ENCODE peak calls at places on chromosomes 4 and X, in ten cellular contexts. One of them, this sample, is unnamed.

GRCh38 chr4:26360864-26361263 is 40.0 kb downstream of the RBPJ start:
- DNase-seq in ovary: no peak
- DNase-seq in AG10803: peak
- DNase-seq in H9: no peak
- DNase-seq in A673: no peak
- DNase-seq in adrenal gland: no peak
- DNase-seq in fibroblast of the aortic adventitia: peak
- DNase-seq in tibial nerve: no peak
- DNase-seq in A549: no peak
- DNase-seq in suprapubic skin: no peak
- DNase-seq in this sample: no peak

GRCh38 chr4:40587826-40588225 is 41.8 kb downstream of the RBM47 start:
- DNase-seq in ovary: no peak
- DNase-seq in AG10803: peak
- DNase-seq in H9: no peak
- DNase-seq in A673: no peak
- DNase-seq in adrenal gland: peak
- DNase-seq in fibroblast of the aortic adventitia: peak
- DNase-seq in tibial nerve: no peak
- DNase-seq in A549: no peak
- DNase-seq in suprapubic skin: no peak
- DNase-seq in this sample: no peak

GRCh38 chrX:39652336-39652735 is 445.4 kb downstream of the BCOR start:
- DNase-seq in ovary: no peak
- DNase-seq in AG10803: no peak
- DNase-seq in H9: peak
- DNase-seq in A673: peak
- DNase-seq in adrenal gland: no peak
- DNase-seq in fibroblast of the aortic adventitia: peak
- DNase-seq in tibial nerve: peak
- DNase-seq in A549: peak
- DNase-seq in suprapubic skin: no peak
- DNase-seq in this sample: no peak

GRCh38 chr4:185931986-185932385 is 120.0 kb upstream of the SORBS2 start:
- DNase-seq in ovary: no peak
- DNase-seq in AG10803: no peak
- DNase-seq in H9: no peak
- DNase-seq in A673: no peak
- DNase-seq in adrenal gland: no peak
- DNase-seq in fibroblast of the aortic adventitia: no peak
- DNase-seq in tibial nerve: no peak
- DNase-seq in A549: no peak
- DNase-seq in suprapubic skin: no peak
- DNase-seq in this sample: no peak

GRCh38 chr4:40321671-40322131 is 13.4 kb upstream of the CHRNA9 start:
- DNase-seq in ovary: no peak
- DNase-seq in AG10803: peak
- DNase-seq in H9: no peak
- DNase-seq in A673: no peak
- DNase-seq in adrenal gland: no peak
- DNase-seq in fibroblast of the aortic adventitia: peak
- DNase-seq in tibial nerve: no peak
- DNase-seq in A549: no peak
- DNase-seq in suprapubic skin: no peak
- DNase-seq in this sample: no peak

GRCh38 chr4:3010577-3010976 is 47.2 kb downstream of the GRK4 start:
- DNase-seq in ovary: no peak
- DNase-seq in AG10803: no peak
- DNase-seq in H9: no peak
- DNase-seq in A673: no peak
- DNase-seq in adrenal gland: no peak
- DNase-seq in fibroblast of the aortic adventitia: no peak
- DNase-seq in tibial nerve: no peak
- DNase-seq in A549: no peak
- DNase-seq in suprapubic skin: no peak
- DNase-seq in this sample: no peak

GRCh38 chrX:85994228-85994627 is 53.1 kb downstream of the CHM start:
- DNase-seq in ovary: no peak
- DNase-seq in AG10803: peak
- DNase-seq in H9: no peak
- DNase-seq in A673: peak
- DNase-seq in adrenal gland: no peak
- DNase-seq in fibroblast of the aortic adventitia: no peak
- DNase-seq in tibial nerve: no peak
- DNase-seq in A549: no peak
- DNase-seq in suprapubic skin: no peak
- DNase-seq in this sample: no peak

GRCh38 chr4:47926667-47927258 is 12.4 kb upstream of the NFXL1 start:
- DNase-seq in ovary: peak
- DNase-seq in AG10803: peak
- DNase-seq in H9: peak
- DNase-seq in A673: peak
- DNase-seq in adrenal gland: peak
- DNase-seq in fibroblast of the aortic adventitia: peak
- DNase-seq in tibial nerve: peak
- DNase-seq in A549: peak
- DNase-seq in suprapubic skin: no peak
- DNase-seq in this sample: peak

GRCh38 chrX:121298499-121298898 is 251.1 kb downstream of the GLUD2 start:
- DNase-seq in ovary: no peak
- DNase-seq in AG10803: no peak
- DNase-seq in H9: no peak
- DNase-seq in A673: no peak
- DNase-seq in adrenal gland: no peak
- DNase-seq in fibroblast of the aortic adventitia: no peak
- DNase-seq in tibial nerve: no peak
- DNase-seq in A549: no peak
- DNase-seq in suprapubic skin: no peak
- DNase-seq in this sample: no peak

GRCh38 chr4:82560853-82561744 is 689 bp downstream of the TMEM150C start:
- DNase-seq in ovary: peak
- DNase-seq in AG10803: no peak
- DNase-seq in H9: peak
- DNase-seq in A673: no peak
- DNase-seq in adrenal gland: peak
- DNase-seq in fibroblast of the aortic adventitia: no peak
- DNase-seq in tibial nerve: no peak
- DNase-seq in A549: no peak
- DNase-seq in suprapubic skin: no peak
- DNase-seq in this sample: peak

GRCh38 chrX:118350715-118351114 is 4.8 kb downstream of the WDR44 start:
- DNase-seq in ovary: no peak
- DNase-seq in AG10803: no peak
- DNase-seq in H9: no peak
- DNase-seq in A673: no peak
- DNase-seq in adrenal gland: no peak
- DNase-seq in fibroblast of the aortic adventitia: no peak
- DNase-seq in tibial nerve: no peak
- DNase-seq in A549: no peak
- DNase-seq in suprapubic skin: no peak
- DNase-seq in this sample: no peak

GRCh38 chr4:56728512-56728911 is 47.4 kb upstream of the HOPX start:
- DNase-seq in ovary: peak
- DNase-seq in AG10803: peak
- DNase-seq in H9: no peak
- DNase-seq in A673: peak
- DNase-seq in adrenal gland: peak
- DNase-seq in fibroblast of the aortic adventitia: peak
- DNase-seq in tibial nerve: peak
- DNase-seq in A549: no peak
- DNase-seq in suprapubic skin: no peak
- DNase-seq in this sample: no peak

GRCh38 chr4:122836941-122837340 is 10.3 kb downstream of the FGF2 start:
- DNase-seq in ovary: no peak
- DNase-seq in AG10803: no peak
- DNase-seq in H9: no peak
- DNase-seq in A673: no peak
- DNase-seq in adrenal gland: no peak
- DNase-seq in fibroblast of the aortic adventitia: no peak
- DNase-seq in tibial nerve: no peak
- DNase-seq in A549: no peak
- DNase-seq in suprapubic skin: no peak
- DNase-seq in this sample: no peak

GRCh38 chrX:140477987-140478386 is 26.9 kb downstream of the SOX3 start:
- DNase-seq in ovary: no peak
- DNase-seq in AG10803: no peak
- DNase-seq in H9: peak
- DNase-seq in A673: no peak
- DNase-seq in adrenal gland: no peak
- DNase-seq in fibroblast of the aortic adventitia: no peak
- DNase-seq in tibial nerve: no peak
- DNase-seq in A549: no peak
- DNase-seq in suprapubic skin: no peak
- DNase-seq in this sample: no peak

GRCh38 chr4:181939199-181939945 is 303.8 kb upstream of the TENM3 start:
- DNase-seq in ovary: no peak
- DNase-seq in AG10803: peak
- DNase-seq in H9: no peak
- DNase-seq in A673: no peak
- DNase-seq in adrenal gland: no peak
- DNase-seq in fibroblast of the aortic adventitia: peak
- DNase-seq in tibial nerve: no peak
- DNase-seq in A549: no peak
- DNase-seq in suprapubic skin: no peak
- DNase-seq in this sample: no peak

DNA sequence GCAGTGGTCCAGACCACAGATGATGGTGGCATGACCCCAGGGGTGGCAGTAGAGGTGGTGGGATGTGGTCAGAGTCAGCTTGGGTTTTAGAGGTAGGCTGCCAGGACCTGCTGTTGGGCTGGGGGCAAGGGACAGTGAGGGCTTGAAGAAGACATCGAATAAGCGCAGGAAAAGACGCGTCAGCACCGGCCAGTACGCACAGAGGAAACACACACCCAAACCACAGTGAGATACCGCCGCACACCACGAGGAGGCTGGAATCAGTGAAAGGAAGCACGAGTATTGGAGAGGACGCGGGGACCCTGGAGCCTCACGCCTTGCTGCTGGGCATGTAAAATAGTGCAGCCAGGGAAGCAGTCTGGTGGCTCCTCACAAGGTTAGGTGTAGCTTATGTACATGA is 13.5 kb downstream of the PDZD4 start:
- DNase-seq in ovary: no peak
- DNase-seq in AG10803: no peak
- DNase-seq in H9: no peak
- DNase-seq in A673: no peak
- DNase-seq in adrenal gland: no peak
- DNase-seq in fibroblast of the aortic adventitia: no peak
- DNase-seq in tibial nerve: no peak
- DNase-seq in A549: no peak
- DNase-seq in suprapubic skin: no peak
- DNase-seq in this sample: no peak
- TF ChIP-seq CTCF in ovary: no peak
- TF ChIP-seq CTCF in AG10803: no peak
- TF ChIP-seq CTCF in H9: no peak
- TF ChIP-seq CTCF in A673: no peak
- TF ChIP-seq CTCF in adrenal gland: no peak
- TF ChIP-seq CTCF in fibroblast of the aortic adventitia: no peak
- TF ChIP-seq CTCF in tibial nerve: no peak
- TF ChIP-seq CTCF in A549: no peak
- TF ChIP-seq CTCF in suprapubic skin: no peak
- TF ChIP-seq CTCF in this sample: no peak

DNA sequence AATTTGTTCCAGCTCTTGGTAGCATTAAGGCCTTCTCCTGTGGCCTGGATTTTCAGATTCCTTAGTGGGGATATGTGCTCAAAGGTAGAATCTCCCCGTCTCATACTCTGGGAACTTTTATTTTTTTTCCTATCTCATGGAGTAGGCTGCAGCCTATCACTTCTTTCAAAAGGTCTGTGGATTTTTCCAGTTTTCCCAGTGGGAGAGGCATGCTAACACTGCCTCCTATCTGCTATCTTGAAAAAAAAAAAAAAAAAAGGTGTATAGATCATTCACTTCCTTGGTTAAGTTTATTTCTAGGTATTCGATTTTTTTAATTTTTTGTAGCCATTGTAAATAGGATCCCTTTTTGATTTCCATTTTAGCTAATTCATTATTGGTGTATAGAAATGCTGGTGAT is 67.1 kb downstream of the IL15 start:
- DNase-seq in ovary: no peak
- DNase-seq in AG10803: no peak
- DNase-seq in H9: no peak
- DNase-seq in A673: no peak
- DNase-seq in adrenal gland: no peak
- DNase-seq in fibroblast of the aortic adventitia: peak
- DNase-seq in tibial nerve: no peak
- DNase-seq in A549: no peak
- DNase-seq in suprapubic skin: no peak
- DNase-seq in this sample: no peak
- TF ChIP-seq CTCF in ovary: no peak
- TF ChIP-seq CTCF in AG10803: peak
- TF ChIP-seq CTCF in H9: peak
- TF ChIP-seq CTCF in A673: peak
- TF ChIP-seq CTCF in adrenal gland: no peak
- TF ChIP-seq CTCF in fibroblast of the aortic adventitia: peak
- TF ChIP-seq CTCF in tibial nerve: no peak
- TF ChIP-seq CTCF in A549: peak
- TF ChIP-seq CTCF in suprapubic skin: no peak
- TF ChIP-seq CTCF in this sample: no peak

DNA sequence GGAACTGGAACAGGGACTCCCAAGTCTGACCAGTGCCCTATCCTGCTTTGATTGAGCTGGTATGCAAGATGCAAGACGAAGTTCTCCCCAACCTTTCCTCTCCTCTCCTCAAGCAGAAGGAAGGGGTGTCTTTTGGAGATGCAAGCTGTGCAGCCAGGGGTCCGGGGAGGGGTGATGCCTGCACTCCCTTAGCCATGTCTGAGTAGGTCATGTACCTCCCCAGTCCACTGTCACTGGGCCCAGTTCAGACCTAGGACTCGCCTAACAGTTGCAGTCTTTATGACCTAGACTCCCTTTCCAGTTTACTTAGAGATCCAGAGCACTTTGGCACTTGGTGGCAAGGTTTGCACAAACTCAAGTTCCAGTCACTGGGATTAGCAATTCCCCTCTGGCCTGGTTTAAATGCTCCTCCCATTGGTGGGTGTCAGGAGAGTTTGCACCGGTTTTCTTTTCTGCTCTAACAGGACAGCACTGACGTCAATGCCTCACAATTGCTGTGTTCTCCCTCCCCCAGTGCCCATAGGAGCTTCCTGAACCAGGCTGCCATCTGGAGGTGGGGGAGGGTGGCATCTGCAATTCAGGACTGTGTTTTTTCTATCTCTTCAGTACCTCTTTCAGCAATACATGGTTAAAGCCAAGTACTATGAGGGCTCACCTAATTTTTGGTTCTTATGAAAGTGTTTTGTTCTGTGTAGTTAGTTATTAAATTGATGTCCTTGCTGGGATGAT is 782.2 kb downstream of the ARAP2 start:
- DNase-seq in ovary: no peak
- DNase-seq in AG10803: no peak
- DNase-seq in H9: peak
- DNase-seq in A673: no peak
- DNase-seq in adrenal gland: no peak
- DNase-seq in fibroblast of the aortic adventitia: no peak
- DNase-seq in tibial nerve: no peak
- DNase-seq in A549: no peak
- DNase-seq in suprapubic skin: peak
- DNase-seq in this sample: no peak
- TF ChIP-seq CTCF in ovary: no peak
- TF ChIP-seq CTCF in AG10803: no peak
- TF ChIP-seq CTCF in H9: peak
- TF ChIP-seq CTCF in A673: no peak
- TF ChIP-seq CTCF in adrenal gland: no peak
- TF ChIP-seq CTCF in fibroblast of the aortic adventitia: no peak
- TF ChIP-seq CTCF in tibial nerve: no peak
- TF ChIP-seq CTCF in A549: no peak
- TF ChIP-seq CTCF in suprapubic skin: no peak
- TF ChIP-seq CTCF in this sample: no peak

GRCh38 chr4:150960079-150960478 is 55.0 kb downstream of the LRBA start:
- DNase-seq in ovary: no peak
- DNase-seq in AG10803: peak
- DNase-seq in H9: no peak
- DNase-seq in A673: peak
- DNase-seq in adrenal gland: no peak
- DNase-seq in fibroblast of the aortic adventitia: peak
- DNase-seq in tibial nerve: no peak
- DNase-seq in A549: peak
- DNase-seq in suprapubic skin: no peak
- DNase-seq in this sample: no peak
- TF ChIP-seq CTCF in ovary: no peak
- TF ChIP-seq CTCF in AG10803: peak
- TF ChIP-seq CTCF in H9: peak
- TF ChIP-seq CTCF in A673: peak
- TF ChIP-seq CTCF in adrenal gland: peak
- TF ChIP-seq CTCF in fibroblast of the aortic adventitia: peak
- TF ChIP-seq CTCF in tibial nerve: peak
- TF ChIP-seq CTCF in A549: peak
- TF ChIP-seq CTCF in suprapubic skin: peak
- TF ChIP-seq CTCF in this sample: peak

This sample was measured in mesothelial cell of epicardium.